ENCODE peak calls at places on chromosome 2, in five cellular contexts. One of them, this sample, is unnamed.

GRCh38 chr2:11397046-11397445 is 52.6 kb upstream of the ROCK2 start:
- DNase-seq in prostate gland: no peak
- DNase-seq in GM12891: no peak
- DNase-seq in heart left ventricle: no peak
- DNase-seq in adrenal gland: no peak
- DNase-seq in this sample: no peak

GRCh38 chr2:37168217-37168981 is 11.6 kb upstream of the EIF2AK2 start:
- DNase-seq in prostate gland: no peak
- DNase-seq in GM12891: peak
- DNase-seq in heart left ventricle: no peak
- DNase-seq in adrenal gland: peak
- DNase-seq in this sample: no peak

GRCh38 chr2:148167855-148168254 is 147.0 kb downstream of the MBD5 start:
- DNase-seq in prostate gland: no peak
- DNase-seq in GM12891: no peak
- DNase-seq in heart left ventricle: no peak
- DNase-seq in adrenal gland: no peak
- DNase-seq in this sample: no peak

GRCh38 chr2:191170301-191170636 is 19.5 kb upstream of the STAT4 start:
- DNase-seq in GM12891: no peak
- DNase-seq in adrenal gland: no peak
- DNase-seq in heart left ventricle: no peak
- DNase-seq in prostate gland: no peak
- DNase-seq in this sample: no peak

GRCh38 chr2:177148477-177149154 is 64.0 kb upstream of the HNRNPA3 start:
- DNase-seq in adrenal gland: peak
- DNase-seq in heart left ventricle: peak
- DNase-seq in prostate gland: peak
- DNase-seq in GM12891: peak
- DNase-seq in this sample: peak

GRCh38 chr2:233165895-233166661 is 85.4 kb upstream of the ATG16L1 start:
- DNase-seq in adrenal gland: peak
- DNase-seq in heart left ventricle: peak
- DNase-seq in GM12891: no peak
- DNase-seq in prostate gland: no peak
- DNase-seq in this sample: no peak

GRCh38 chr2:235234711-235235110 is 259.1 kb upstream of the AGAP1 start:
- DNase-seq in prostate gland: no peak
- DNase-seq in GM12891: no peak
- DNase-seq in heart left ventricle: no peak
- DNase-seq in adrenal gland: no peak
- DNase-seq in this sample: no peak

GRCh38 chr2:99689135-99689742 is 199.4 kb upstream of the REV1 start:
- DNase-seq in heart left ventricle: no peak
- DNase-seq in GM12891: no peak
- DNase-seq in adrenal gland: no peak
- DNase-seq in prostate gland: no peak
- DNase-seq in this sample: no peak

GRCh38 chr2:217218269-217219140 is 358.6 kb upstream of the TNP1 start:
- DNase-seq in adrenal gland: no peak
- DNase-seq in GM12891: no peak
- DNase-seq in prostate gland: no peak
- DNase-seq in heart left ventricle: no peak
- DNase-seq in this sample: no peak

GRCh38 chr2:30233142-30233961 is 2.0 kb downstream of the LBH start:
- DNase-seq in prostate gland: no peak
- DNase-seq in GM12891: no peak
- DNase-seq in adrenal gland: no peak
- DNase-seq in heart left ventricle: no peak
- DNase-seq in this sample: no peak

GRCh38 chr2:99772766-99773331 is 283.0 kb upstream of the REV1 start:
- DNase-seq in heart left ventricle: no peak
- DNase-seq in GM12891: no peak
- DNase-seq in prostate gland: no peak
- DNase-seq in adrenal gland: no peak
- DNase-seq in this sample: no peak

GRCh38 chr2:200713003-200713703 is 98.6 kb upstream of the BZW1 start:
- DNase-seq in adrenal gland: peak
- DNase-seq in prostate gland: peak
- DNase-seq in heart left ventricle: peak
- DNase-seq in GM12891: peak
- DNase-seq in this sample: peak
- TF ChIP-seq POLR2A in adrenal gland: peak
- TF ChIP-seq POLR2A in prostate gland: peak
- TF ChIP-seq POLR2A in heart left ventricle: no peak
- TF ChIP-seq POLR2A in GM12891: peak
- TF ChIP-seq POLR2A in this sample: peak

GRCh38 chr2:201794261-201794660 is 12.1 kb upstream of the CDK15 start:
- DNase-seq in prostate gland: no peak
- DNase-seq in GM12891: no peak
- DNase-seq in adrenal gland: no peak
- DNase-seq in heart left ventricle: no peak
- DNase-seq in this sample: no peak

GRCh38 chr2:201797175-201797840 is 9.0 kb upstream of the CDK15 start:
- DNase-seq in prostate gland: no peak
- DNase-seq in heart left ventricle: no peak
- DNase-seq in adrenal gland: no peak
- DNase-seq in GM12891: no peak
- DNase-seq in this sample: no peak

GRCh38 chr2:201796478-201796865 is 9.9 kb upstream of the CDK15 start:
- DNase-seq in prostate gland: no peak
- DNase-seq in GM12891: no peak
- DNase-seq in heart left ventricle: no peak
- DNase-seq in adrenal gland: no peak
- DNase-seq in this sample: no peak

GRCh38 chr2:201795608-201796477 is 10.5 kb upstream of the CDK15 start:
- DNase-seq in heart left ventricle: no peak
- DNase-seq in GM12891: no peak
- DNase-seq in adrenal gland: no peak
- DNase-seq in prostate gland: no peak
- DNase-seq in this sample: no peak

GRCh38 chr2:201798252-201798918 is 8.0 kb upstream of the CDK15 start:
- DNase-seq in GM12891: no peak
- DNase-seq in adrenal gland: no peak
- DNase-seq in prostate gland: no peak
- DNase-seq in heart left ventricle: no peak
- DNase-seq in this sample: no peak
- TF ChIP-seq POLR2A in GM12891: no peak
- TF ChIP-seq POLR2A in adrenal gland: no peak
- TF ChIP-seq POLR2A in prostate gland: no peak
- TF ChIP-seq POLR2A in heart left ventricle: no peak
- TF ChIP-seq POLR2A in this sample: no peak

GRCh38 chr2:41907716-41908328 is 140.0 kb upstream of the PKDCC start:
- DNase-seq in adrenal gland: no peak
- DNase-seq in prostate gland: no peak
- DNase-seq in heart left ventricle: no peak
- DNase-seq in GM12891: no peak
- DNase-seq in this sample: no peak
- TF ChIP-seq POLR2A in adrenal gland: no peak
- TF ChIP-seq POLR2A in prostate gland: no peak
- TF ChIP-seq POLR2A in heart left ventricle: no peak
- TF ChIP-seq POLR2A in GM12891: no peak
- TF ChIP-seq POLR2A in this sample: no peak

GRCh38 chr2:240997856-240998705 is at the start of gene SNED1:
- DNase-seq in adrenal gland: peak
- DNase-seq in heart left ventricle: peak
- DNase-seq in prostate gland: peak
- DNase-seq in GM12891: peak
- DNase-seq in this sample: peak
- TF ChIP-seq POLR2A in adrenal gland: peak
- TF ChIP-seq POLR2A in heart left ventricle: no peak
- TF ChIP-seq POLR2A in prostate gland: peak
- TF ChIP-seq POLR2A in GM12891: no peak
- TF ChIP-seq POLR2A in this sample: no peak

GRCh38 chr2:230956827-230957755 is 32.0 kb upstream of the GPR55 start:
- DNase-seq in heart left ventricle: no peak
- DNase-seq in adrenal gland: peak
- DNase-seq in prostate gland: peak
- DNase-seq in GM12891: no peak
- DNase-seq in this sample: peak
- TF ChIP-seq POLR2A in heart left ventricle: no peak
- TF ChIP-seq POLR2A in adrenal gland: no peak
- TF ChIP-seq POLR2A in prostate gland: no peak
- TF ChIP-seq POLR2A in GM12891: peak
- TF ChIP-seq POLR2A in this sample: no peak

DNA sequence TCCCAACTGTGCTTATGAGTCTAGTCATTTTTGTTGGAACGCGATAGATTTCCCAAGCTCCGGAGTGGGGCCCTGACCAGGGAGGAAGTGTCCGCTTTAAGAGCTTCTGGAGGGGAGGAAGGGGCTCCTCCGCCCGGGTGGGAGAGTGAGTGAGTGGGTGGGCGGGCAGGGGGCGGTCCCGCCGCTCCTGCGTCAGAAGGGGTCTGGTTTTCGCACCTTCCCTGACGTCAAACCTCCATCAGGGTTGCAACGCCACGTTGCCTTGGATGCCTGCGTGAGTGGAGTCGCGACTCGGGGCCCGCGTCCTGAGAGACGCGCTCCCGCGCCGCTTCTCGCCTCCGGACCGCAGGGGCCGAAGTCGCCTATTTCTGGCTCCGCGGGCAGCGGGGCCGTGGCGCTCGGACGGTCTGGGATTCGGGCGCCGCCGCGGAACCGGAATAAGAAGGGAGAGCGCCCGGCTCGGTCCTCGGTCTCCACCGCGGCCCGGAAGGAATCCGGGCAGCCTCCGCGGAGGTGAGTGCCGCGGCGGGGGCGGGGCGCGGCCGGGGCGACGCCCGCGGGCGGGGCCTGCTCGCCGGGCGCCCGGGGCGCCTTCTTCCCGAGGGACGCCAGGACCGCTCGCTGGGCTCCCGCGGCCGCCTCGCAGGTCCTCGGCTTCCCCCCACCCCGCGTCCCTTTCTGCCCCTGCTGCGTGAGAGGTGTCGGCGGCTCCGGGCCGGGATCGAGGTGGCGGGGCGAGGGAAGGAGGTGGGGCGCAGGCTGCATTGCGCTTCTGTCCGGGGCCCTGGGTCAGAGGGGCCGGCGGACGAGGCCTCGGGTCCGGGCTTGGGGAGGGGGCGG is at the start of gene ZDBF2:
- DNase-seq in prostate gland: peak
- DNase-seq in heart left ventricle: peak
- DNase-seq in adrenal gland: peak
- DNase-seq in GM12891: peak
- DNase-seq in this sample: peak
- TF ChIP-seq POLR2A in prostate gland: no peak
- TF ChIP-seq POLR2A in heart left ventricle: no peak
- TF ChIP-seq POLR2A in adrenal gland: peak
- TF ChIP-seq POLR2A in GM12891: no peak
- TF ChIP-seq POLR2A in this sample: no peak

GRCh38 chr2:41965173-41965875 is 82.5 kb upstream of the PKDCC start:
- DNase-seq in adrenal gland: no peak
- DNase-seq in heart left ventricle: no peak
- DNase-seq in GM12891: no peak
- DNase-seq in prostate gland: no peak
- DNase-seq in this sample: no peak

GRCh38 chr2:41966431-41966893 is 81.4 kb upstream of the PKDCC start:
- DNase-seq in GM12891: no peak
- DNase-seq in heart left ventricle: peak
- DNase-seq in adrenal gland: peak
- DNase-seq in prostate gland: peak
- DNase-seq in this sample: peak

GRCh38 chr2:41962912-41963652 is 84.7 kb upstream of the PKDCC start:
- DNase-seq in adrenal gland: no peak
- DNase-seq in GM12891: no peak
- DNase-seq in prostate gland: no peak
- DNase-seq in heart left ventricle: no peak
- DNase-seq in this sample: no peak

GRCh38 chr2:41965886-41966285 is 81.9 kb upstream of the PKDCC start:
- DNase-seq in prostate gland: no peak
- DNase-seq in adrenal gland: no peak
- DNase-seq in heart left ventricle: no peak
- DNase-seq in GM12891: no peak
- DNase-seq in this sample: no peak

GRCh38 chr2:41963661-41964525 is 83.9 kb upstream of the PKDCC start:
- DNase-seq in GM12891: no peak
- DNase-seq in heart left ventricle: no peak
- DNase-seq in prostate gland: no peak
- DNase-seq in adrenal gland: peak
- DNase-seq in this sample: peak
- TF ChIP-seq POLR2A in GM12891: no peak
- TF ChIP-seq POLR2A in heart left ventricle: no peak
- TF ChIP-seq POLR2A in prostate gland: no peak
- TF ChIP-seq POLR2A in adrenal gland: no peak
- TF ChIP-seq POLR2A in this sample: no peak

GRCh38 chr2:22194218-22194617 is 1070.5 kb downstream of the TDRD15 start:
- DNase-seq in adrenal gland: no peak
- DNase-seq in heart left ventricle: no peak
- DNase-seq in prostate gland: no peak
- DNase-seq in GM12891: no peak
- DNase-seq in this sample: no peak
- TF ChIP-seq POLR2A in adrenal gland: no peak
- TF ChIP-seq POLR2A in heart left ventricle: no peak
- TF ChIP-seq POLR2A in prostate gland: no peak
- TF ChIP-seq POLR2A in GM12891: no peak
- TF ChIP-seq POLR2A in this sample: no peak

DNA sequence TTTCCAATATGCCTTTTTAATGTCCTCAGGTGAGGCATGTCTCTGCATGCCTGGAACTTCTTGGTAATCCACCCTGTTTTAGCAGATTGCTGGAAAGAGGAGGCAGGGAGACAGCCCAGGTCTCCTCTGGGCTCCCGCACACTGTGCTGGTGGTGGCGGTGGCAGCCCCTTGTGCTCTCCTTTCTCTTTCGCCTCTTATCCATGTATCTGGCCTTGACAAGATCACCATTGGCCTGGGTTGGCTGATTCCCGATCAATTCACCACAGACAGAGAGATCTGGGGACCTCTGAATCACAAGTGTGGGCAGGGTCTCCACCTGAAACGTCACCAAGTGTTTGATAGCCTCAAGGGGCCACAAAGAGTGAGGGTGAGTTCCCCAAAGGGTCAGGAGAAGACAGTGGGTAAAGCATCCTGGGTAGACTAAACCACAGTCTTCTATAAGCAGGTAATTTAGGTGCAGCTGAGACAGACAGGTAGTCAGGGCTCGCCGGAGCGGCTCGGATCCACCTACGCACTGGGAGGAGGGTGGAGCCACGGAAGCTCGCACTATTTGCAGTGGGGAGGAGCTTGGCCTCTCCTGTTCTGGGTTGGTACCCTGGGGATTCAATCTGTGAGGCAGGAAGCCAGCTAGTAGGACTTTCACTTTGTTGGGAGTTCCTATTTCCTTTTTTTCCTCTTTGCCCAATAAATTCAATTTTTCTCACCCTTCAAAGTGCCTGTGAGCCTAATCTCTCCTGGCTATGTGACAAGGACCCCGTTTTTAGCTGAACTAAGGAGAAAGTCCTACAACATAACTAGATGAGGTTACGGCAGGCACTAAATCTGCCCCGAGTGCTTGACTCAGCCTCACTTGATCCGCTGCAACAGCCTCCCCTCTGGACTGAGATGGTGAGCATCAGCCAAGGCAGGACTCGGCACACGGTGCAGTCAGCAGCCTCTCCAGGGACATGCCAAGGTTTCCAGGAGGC is 57.6 kb downstream of the SLC4A3 start:
- DNase-seq in heart left ventricle: peak
- DNase-seq in GM12891: peak
- DNase-seq in adrenal gland: peak
- DNase-seq in prostate gland: peak
- DNase-seq in this sample: peak
- TF ChIP-seq POLR2A in heart left ventricle: no peak
- TF ChIP-seq POLR2A in GM12891: no peak
- TF ChIP-seq POLR2A in adrenal gland: no peak
- TF ChIP-seq POLR2A in prostate gland: peak
- TF ChIP-seq POLR2A in this sample: peak

This sample was measured in Peyer's patch.